ENCODE peak calls at places on chromosomes 16 and 17, in eight cellular contexts. K is HS-27A, V is fibroblast of the aortic adventitia, W is Calu3, I is cortex of kidney, H is lower leg skin, A is progenitor cell of endocrine pancreas, B is WERI-Rb-1. M is an unnamed sample.

GRCh38 chr17:21677126-21677910 is 15.0 kb upstream of the KCNJ18 start:
- DNase-seq in K (no peak), V (no peak), W (no peak), I (no peak), H (no peak), A (no peak), B (no peak), M (no peak)

GRCh38 chr17:2436516-2436915 is 35.7 kb upstream of the MNT start:
- DNase-seq in K (no peak), V (no peak), W (no peak), I (no peak), H (no peak), A (no peak), B (no peak), M (no peak)

GRCh38 chr17:7613769-7614421 is 802 bp downstream of the FXR2 start:
- DNase-seq in K (no peak), V (peak; percentile 43), W (no peak), I (no peak), H (peak; percentile 28), A (no peak), B (no peak), M (no peak)

GRCh38 chr17:15935891-15936290 is 9.0 kb upstream of the ADORA2B start:
- DNase-seq in K (no peak), V (no peak), W (no peak), I (no peak), H (no peak), A (no peak), B (no peak), M (no peak)

GRCh38 chr16:68000450-68000849 is 1.2 kb upstream of the DPEP2 start:
- DNase-seq in K (no peak), V (peak; percentile 13), W (no peak), I (no peak), H (no peak), A (no peak), B (no peak), M (no peak)

GRCh38 chr17:4072487-4073157 is 70.2 kb downstream of the ZZEF1 start:
- DNase-seq in K (no peak), V (peak; percentile 43), W (no peak), I (no peak), H (no peak), A (no peak), B (no peak), M (peak; percentile 69)

GRCh38 chr17:6823011-6823442 is 8.5 kb downstream of the TEKT1 start:
- DNase-seq in K (no peak), V (peak; percentile 87), W (no peak), I (no peak), H (no peak), A (no peak), B (no peak), M (no peak)

GRCh38 chr16:77971306-77972131 is 50.8 kb upstream of the CLEC3A start:
- DNase-seq in K (no peak), V (peak; percentile 87), W (peak; percentile 81), I (no peak), H (peak; percentile 69), A (peak; percentile 79), B (peak; percentile 83), M (peak; percentile 38)

GRCh38 chr17:15181333-15181732 is 83.8 kb downstream of the PMP22 start:
- DNase-seq in K (no peak), V (peak; percentile 23), W (no peak), I (no peak), H (no peak), A (no peak), B (no peak), M (no peak)

M was measured in T47D.